ENCODE peak calls at places on chromosome 19, in six cellular contexts. L is B cell, Q is lower lobe of right lung, V is Calu3, D is dermis blood vessel endothelial cell, O is stromal cell of bone marrow. F is an unnamed sample.

GRCh38 chr19:49658139-49658517 is 7.5 kb downstream of the IRF3 start:
- DNase-seq in L (no peak), Q (no peak), V (no peak), D (no peak), O (no peak), F (no peak)

GRCh38 chr19:962683-963385 is 21.3 kb upstream of the WDR18 start:
- DNase-seq in L (no peak), Q (no peak), V (no peak), D (no peak), O (no peak), F (no peak)

GRCh38 chr19:19528721-19529490 is at the start of gene YJEFN3:
- DNase-seq in L (no peak), Q (no peak), V (no peak), D (peak; percentile 55), O (no peak), F (no peak)

GRCh38 chr19:55579766-55580621 is 654 bp downstream of the ZNF579 start:
- DNase-seq in L (no peak), Q (no peak), V (no peak), D (no peak), O (no peak), F (peak; percentile 75)

GRCh38 chr19:51735759-51736449 is 12.1 kb upstream of the HAS1 start:
- DNase-seq in L (no peak), Q (peak; percentile 87), V (no peak), D (no peak), O (peak; percentile 96), F (peak; percentile 82)

GRCh38 chr19:40433391-40434216 is 7.8 kb upstream of the SERTAD1 start:
- DNase-seq in L (peak; percentile 68), Q (peak; percentile 93), V (peak; percentile 92), D (peak; percentile 91), O (peak; percentile 89), F (peak; percentile 93)

GRCh38 chr19:32688315-32688714 is 3.3 kb upstream of the NUDT19 start:
- DNase-seq in L (no peak), Q (no peak), V (no peak), D (no peak), O (no peak), F (no peak)

GRCh38 chr19:17948967-17949930 is 16.4 kb downstream of the CCDC124 start:
- DNase-seq in L (no peak), Q (no peak), V (no peak), D (no peak), O (no peak), F (no peak)

GRCh38 chr19:4910594-4911273 is 1.4 kb downstream of the UHRF1 start:
- DNase-seq in L (no peak), Q (no peak), V (no peak), D (peak; percentile 55), O (no peak), F (no peak)

GRCh38 chr19:5336195-5336965 is 4.2 kb downstream of the PTPRS start:
- DNase-seq in L (no peak), Q (no peak), V (no peak), D (no peak), O (no peak), F (no peak)

GRCh38 chr19:21323000-21323399 is 6.2 kb downstream of the ZNF708 start:
- DNase-seq in L (no peak), Q (no peak), V (no peak), D (no peak), O (no peak), F (no peak)

GRCh38 chr19:7729211-7729610 is 2.7 kb downstream of the CLEC4G start:
- DNase-seq in L (no peak), Q (no peak), V (no peak), D (no peak), O (no peak), F (no peak)

GRCh38 chr19:12880551-12881171 is 588 bp downstream of the DNASE2 start:
- DNase-seq in L (no peak), Q (peak; percentile 74), V (no peak), D (peak; percentile 37), O (no peak), F (no peak)

GRCh38 chr19:35041548-35042055 is at the start of gene HPN:
- DNase-seq in L (no peak), Q (peak; percentile 79), V (peak; percentile 38), D (no peak), O (no peak), F (no peak)

GRCh38 chr19:17565611-17566010 is 10.2 kb downstream of the COLGALT1 start:
- DNase-seq in L (no peak), Q (no peak), V (peak; percentile 23), D (no peak), O (no peak), F (no peak)

GRCh38 chr19:19460761-19461265 is 54.5 kb downstream of the TSSK6 start:
- DNase-seq in L (no peak), Q (peak; percentile 76), V (no peak), D (peak; percentile 48), O (no peak), F (peak; percentile 88)

GRCh38 chr19:43700368-43701015 is 15.4 kb upstream of the IRGC start:
- DNase-seq in L (peak; percentile 53), Q (peak; percentile 47), V (no peak), D (peak; percentile 70), O (peak; percentile 58), F (no peak)

GRCh38 chr19:35986664-35987570 is 8.1 kb upstream of the SDHAF1 start:
- DNase-seq in L (peak; percentile 49), Q (peak; percentile 68), V (peak; percentile 49), D (no peak), O (no peak), F (peak; percentile 79)

GRCh38 chr19:14686411-14686810 is 3.4 kb upstream of the ZNF333 start:
- DNase-seq in L (peak; percentile 41), Q (peak; percentile 55), V (peak; percentile 13), D (peak; percentile 54), O (no peak), F (no peak)

GRCh38 chr19:18310966-18311365 is 11.9 kb downstream of the LSM4 start:
- DNase-seq in L (no peak), Q (no peak), V (no peak), D (no peak), O (no peak), F (no peak)

GRCh38 chr19:17346109-17346671 is 8.8 kb downstream of the GTPBP3 start:
- DNase-seq in L (peak; percentile 73), Q (peak; percentile 85), V (peak; percentile 81), D (peak; percentile 77), O (no peak), F (peak; percentile 89)

GRCh38 chr19:5801796-5802616 is 2.9 kb upstream of the NRTN start:
- DNase-seq in L (no peak), Q (no peak), V (no peak), D (no peak), O (no peak), F (no peak)

GRCh38 chr19:4740092-4740491 is 16.4 kb upstream of the DPP9 start:
- DNase-seq in L (no peak), Q (no peak), V (no peak), D (no peak), O (no peak), F (no peak)

GRCh38 chr19:29875931-29876330 is 64.1 kb downstream of the CCNE1 start:
- DNase-seq in L (no peak), Q (no peak), V (no peak), D (no peak), O (no peak), F (peak; percentile 41)

GRCh38 chr19:51710163-51710562 is 13.6 kb downstream of the HAS1 start:
- DNase-seq in L (no peak), Q (no peak), V (no peak), D (no peak), O (no peak), F (no peak)

GRCh38 chr19:56840452-56841193 is at the start of the genes PEG3 and ZIM2:
- DNase-seq in L (no peak), Q (no peak), V (no peak), D (no peak), O (no peak), F (no peak)

GRCh38 chr19:50803633-50804419 is 13.6 kb downstream of the ACP4 start:
- DNase-seq in L (no peak), Q (no peak), V (no peak), D (peak; percentile 39), O (no peak), F (no peak)

GRCh38 chr19:48806518-48806817 is 4.4 kb downstream of the BCAT2 start:
- DNase-seq in L (no peak), Q (no peak), V (peak; percentile 52), D (no peak), O (no peak), F (no peak)

GRCh38 chr19:9836021-9836420 is 903 bp downstream of the PIN1 start:
- DNase-seq in L (no peak), Q (no peak), V (no peak), D (peak; percentile 33), O (peak; percentile 15), F (no peak)

GRCh38 chr19:8897106-8897505 is 64.9 kb downstream of the MBD3L1 start:
- DNase-seq in L (no peak), Q (no peak), V (no peak), D (no peak), O (no peak), F (no peak)

GRCh38 chr19:17481986-17482385 is 11.7 kb downstream of the SLC27A1 start:
- DNase-seq in L (no peak), Q (no peak), V (no peak), D (no peak), O (no peak), F (no peak)

GRCh38 chr19:10565028-10565566 is 713 bp downstream of the KRI1 start:
- DNase-seq in L (peak; percentile 50), Q (peak; percentile 68), V (peak; percentile 29), D (peak; percentile 49), O (no peak), F (no peak)

GRCh38 chr19:28961772-28962500 is 251.0 kb downstream of the UQCRFS1 start:
- DNase-seq in L (no peak), Q (no peak), V (no peak), D (no peak), O (no peak), F (no peak)

GRCh38 chr19:55497777-55498176 is 9.5 kb downstream of the SSC5D start:
- DNase-seq in L (no peak), Q (peak; percentile 30), V (no peak), D (no peak), O (no peak), F (no peak)

GRCh38 chr19:33385956-33386355 is 12.4 kb downstream of the CEBPG start:
- DNase-seq in L (no peak), Q (no peak), V (no peak), D (no peak), O (no peak), F (peak; percentile 77)